ENCODE peak calls at places on chromosomes 5 and 9, in six cellular contexts. X, Z, N, K, P and F are unnamed samples.

GRCh38 chr5:37717613-37718431 is 122.0 kb downstream of the GDNF start:
- DNase-seq in X (no peak), Z (peak; percentile 19), N (no peak), K (no peak), P (peak; percentile 53), F (no peak)

GRCh38 chr5:127878174-127878750 is 175.1 kb downstream of the CCDC192 start:
- DNase-seq in X (no peak), Z (peak; percentile 54), N (no peak), K (peak; percentile 16), P (peak; percentile 64), F (no peak)

GRCh38 chr5:131280417-131280816 is 16.6 kb downstream of the CDC42SE2 start:
- DNase-seq in X (no peak), Z (no peak), N (no peak), K (no peak), P (peak; percentile 19), F (no peak)

GRCh38 chr9:38067611-38067891 is 1.5 kb downstream of the SHB start:
- DNase-seq in X (no peak), Z (peak; percentile 36), N (no peak), K (peak; percentile 43), P (peak; percentile 61), F (peak; percentile 36)

GRCh38 chr5:159402328-159402727 is 72.0 kb upstream of the IL12B start:
- DNase-seq in X (no peak), Z (no peak), N (no peak), K (no peak), P (no peak), F (no peak)

GRCh38 chr5:11851965-11852745 is 52.1 kb downstream of the CTNND2 start:
- DNase-seq in X (no peak), Z (no peak), N (no peak), K (no peak), P (no peak), F (no peak)

GRCh38 chr9:19138084-19138483 is 10.8 kb upstream of the PLIN2 start:
- DNase-seq in X (no peak), Z (no peak), N (no peak), K (no peak), P (no peak), F (no peak)

GRCh38 chr5:172666251-172666650 is 25.2 kb downstream of the NEURL1B start:
- DNase-seq in X (no peak), Z (no peak), N (no peak), K (no peak), P (peak; percentile 16), F (no peak)

DNA sequence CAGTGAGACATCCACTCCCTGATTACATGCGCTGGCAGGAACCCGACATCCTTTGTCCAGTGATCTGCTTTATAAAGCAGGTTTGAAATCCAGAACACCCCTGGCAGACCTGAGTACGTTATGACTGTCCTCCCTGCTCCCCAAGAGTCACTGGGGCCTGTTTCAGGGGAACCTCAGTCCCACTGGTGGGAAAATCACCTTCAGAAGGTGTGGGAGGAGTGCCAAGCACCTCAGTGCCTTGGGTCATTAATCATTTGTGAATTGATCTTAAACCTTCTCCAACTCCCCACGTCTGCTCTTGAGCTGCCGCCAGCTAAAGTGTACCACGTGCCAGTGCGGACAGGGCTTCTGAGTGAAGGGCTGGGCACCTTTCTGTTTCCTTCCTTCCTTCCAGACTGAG is 16.2 kb downstream of the SLC6A3 start:
- DNase-seq in X (no peak), Z (no peak), N (no peak), K (no peak), P (no peak), F (no peak)
- H3K9me3 ChIP-seq in X (peaks cover 41% of the 10 kb centered on the region), Z (no peaks in the 10 kb centered on the region), N (peaks cover 6% of the 10 kb centered on the region), K (peaks cover 28% of the 10 kb centered on the region), P (no peaks in the 10 kb centered on the region), F (peaks cover 24% of the 10 kb centered on the region)

DNA sequence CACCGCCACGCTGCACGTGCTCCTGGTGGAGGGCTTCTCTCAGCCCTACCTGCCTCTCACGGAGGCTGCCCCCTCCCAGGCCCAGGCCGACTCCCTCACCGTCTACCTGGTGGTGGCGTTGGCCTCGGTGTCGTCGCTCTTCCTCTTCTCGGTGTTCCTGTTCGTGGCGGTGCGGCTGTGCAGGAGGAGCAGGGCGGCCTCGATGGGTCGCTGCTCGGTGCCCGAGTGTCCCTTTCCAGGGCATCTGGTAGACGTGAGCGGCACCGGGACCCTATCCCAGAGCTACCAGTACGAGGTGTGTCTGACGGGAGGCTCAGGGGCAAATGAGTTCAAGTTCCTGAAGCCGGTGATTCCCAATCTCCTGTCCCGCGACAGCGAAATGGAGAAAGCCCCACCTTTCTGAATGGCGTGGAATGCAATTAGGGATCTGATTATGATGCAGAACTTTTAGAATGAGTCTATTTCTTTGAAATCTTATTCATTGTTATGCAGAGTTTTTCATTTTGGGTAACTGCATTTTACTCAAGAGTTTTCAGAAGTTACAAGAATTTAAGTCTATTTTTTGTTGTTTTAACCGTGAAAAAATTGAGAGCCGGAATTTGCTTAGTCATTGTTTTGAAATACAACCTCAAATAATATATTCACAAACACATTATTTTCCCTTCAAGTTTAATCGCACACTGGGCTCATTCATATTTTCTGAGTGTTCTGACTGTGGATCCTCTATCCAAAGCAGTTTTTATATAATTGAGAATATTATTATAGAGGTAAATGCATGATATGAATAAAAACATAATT is 8.5 kb upstream of the PCDHB15 start:
- DNase-seq in X (no peak), Z (no peak), N (no peak), K (no peak), P (no peak), F (no peak)
- H3K9me3 ChIP-seq in X (peaks cover 58% of the 10 kb centered on the region), Z (peaks cover 7% of the 10 kb centered on the region), N (peaks cover 14% of the 10 kb centered on the region), K (peaks cover 83% of the 10 kb centered on the region), P (no peaks in the 10 kb centered on the region), F (peaks cover 35% of the 10 kb centered on the region)

GRCh38 chr9:61666849-61667371 is 477.1 kb downstream of the SPATA31A7 start:
- DNase-seq in X (no peak), Z (no peak), N (peak; percentile 28), K (no peak), P (no peak), F (no peak)

GRCh38 chr9:61669352-61669751 is 479.5 kb downstream of the SPATA31A7 start:
- DNase-seq in X (no peak), Z (no peak), N (peak; percentile 23), K (no peak), P (no peak), F (no peak)

GRCh38 chr9:61666310-61666709 is 476.5 kb downstream of the SPATA31A7 start:
- DNase-seq in X (no peak), Z (no peak), N (no peak), K (no peak), P (no peak), F (no peak)

GRCh38 chr9:61668846-61669245 is 479.0 kb downstream of the SPATA31A7 start:
- DNase-seq in X (no peak), Z (no peak), N (peak; percentile 32), K (no peak), P (no peak), F (no peak)

DNA sequence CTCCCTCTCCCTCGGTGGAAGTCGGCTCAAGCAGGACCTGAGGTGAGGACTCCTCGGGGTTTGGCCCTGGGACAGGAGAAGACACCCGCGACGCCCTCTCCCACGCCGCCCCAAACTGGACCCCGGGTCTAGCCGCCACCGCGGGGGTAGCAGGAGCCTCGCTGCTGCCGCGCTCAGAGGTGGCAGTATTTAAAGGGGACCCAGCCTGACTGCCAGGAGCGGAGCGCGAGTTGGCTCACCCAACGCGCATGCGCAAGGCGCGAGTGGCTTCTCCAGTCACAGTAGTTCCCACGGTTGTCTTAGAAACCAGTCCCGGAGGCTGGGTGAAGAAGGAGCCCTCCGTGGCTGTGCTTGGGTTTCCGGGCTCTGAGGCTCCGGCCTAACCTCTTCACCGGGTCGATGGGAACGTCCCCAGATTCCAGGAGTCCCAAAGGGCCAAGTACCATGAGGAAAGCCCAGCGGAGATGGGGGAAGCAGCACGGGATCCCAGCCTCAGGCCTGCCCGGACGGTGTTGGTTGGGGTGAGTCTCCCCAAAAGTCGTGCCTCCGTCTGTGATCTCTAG is 477.8 kb downstream of the SPATA31A7 start:
- DNase-seq in X (no peak), Z (no peak), N (peak; percentile 50), K (no peak), P (no peak), F (no peak)
- H3K9me3 ChIP-seq in X (peaks cover 35% of the 10 kb centered on the region), Z (no peaks in the 10 kb centered on the region), N (no peaks in the 10 kb centered on the region), K (no peaks in the 10 kb centered on the region), P (no peaks in the 10 kb centered on the region), F (no peaks in the 10 kb centered on the region)

DNA sequence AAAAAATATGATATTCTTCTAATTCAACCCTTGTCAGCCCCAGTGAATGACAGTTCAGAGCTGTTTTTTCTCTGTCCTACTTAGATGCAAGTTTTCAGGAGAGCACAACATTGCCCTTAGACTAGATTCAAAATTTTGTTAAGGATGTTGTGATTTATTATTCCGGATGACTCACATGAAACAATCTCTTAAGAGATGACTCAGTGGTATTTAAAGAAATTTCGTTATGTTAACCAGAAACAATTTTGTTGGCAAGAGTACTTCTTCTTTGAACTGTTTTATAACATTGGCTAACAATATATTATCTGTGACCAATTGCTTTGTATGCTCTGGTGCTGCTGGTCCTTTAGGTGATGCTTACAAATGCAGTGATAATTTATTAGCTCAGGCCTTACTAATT is 132.0 kb downstream of the IZUMO3 start:
- DNase-seq in X (no peak), Z (no peak), N (no peak), K (no peak), P (peak; percentile 0), F (no peak)
- H3K9me3 ChIP-seq in X (no peaks in the 10 kb centered on the region), Z (no peaks in the 10 kb centered on the region), N (no peaks in the 10 kb centered on the region), K (peaks cover 5% of the 10 kb centered on the region), P (no peaks in the 10 kb centered on the region), F (peaks cover 5% of the 10 kb centered on the region)

GRCh38 chr5:54927097-54927746 is 58.2 kb downstream of the ESM1 start:
- DNase-seq in X (no peak), Z (no peak), N (no peak), K (no peak), P (no peak), F (no peak)

GRCh38 chr5:54924487-54924886 is 60.9 kb downstream of the ESM1 start:
- DNase-seq in X (no peak), Z (no peak), N (no peak), K (no peak), P (no peak), F (no peak)
- H3K9me3 ChIP-seq in X (peaks cover 12% of the 10 kb centered on the region), Z (no peaks in the 10 kb centered on the region), N (no peaks in the 10 kb centered on the region), K (peaks cover 16% of the 10 kb centered on the region), P (no peaks in the 10 kb centered on the region), F (peaks cover 6% of the 10 kb centered on the region)